ENCODE peak calls at places on chromosomes 11 and 22, in seven cellular contexts. M is HCT116, K is SK-N-SH, S is K562, D is HepG2, J is H1, A is GM12878. L is an unnamed sample.

GRCh38 chr11:124917115-124917637 is 1.9 kb upstream of the HEPN1 start:
- DNase-seq in M (no peak), D (peak; percentile 16), J (no peak), K (no peak), A (no peak), S (no peak), L (no peak)

GRCh38 chr11:73383249-73384126 is 7.3 kb downstream of the RELT start:
- DNase-seq in K (no peak), J (no peak), M (no peak), D (no peak), S (no peak), A (no peak), L (no peak)

GRCh38 chr11:108497317-108498045 is 703 bp downstream of the POGLUT3 start:
- DNase-seq in M (peak; percentile 93), K (peak; percentile 73), D (peak; percentile 89), J (peak; percentile 65), A (peak; percentile 60), S (peak; percentile 73), L (peak; percentile 95)

GRCh38 chr22:32699686-32700085 is 101.8 kb upstream of the TIMP3 start:
- DNase-seq in J (no peak), M (no peak), S (no peak), A (no peak), K (no peak), D (no peak), L (no peak)

GRCh38 chr11:34405079-34405858 is 33.5 kb upstream of the CAT start:
- DNase-seq in D (no peak), M (no peak), A (peak; percentile 16), K (no peak), J (no peak), S (no peak), L (no peak)

GRCh38 chr11:12674571-12674935 is 332 bp downstream of the TEAD1 start:
- DNase-seq in J (no peak), S (no peak), D (no peak), A (no peak), M (no peak), K (peak; percentile 81), L (no peak)

GRCh38 chr11:93908689-93909088 is 58.3 kb upstream of the VSTM5 start:
- DNase-seq in D (no peak), M (no peak), S (no peak), J (no peak), A (no peak), K (no peak), L (peak; percentile 12)

GRCh38 chr22:20582520-20583361 is 75.3 kb downstream of the MED15 start:
- DNase-seq in D (no peak), A (no peak), J (no peak), S (no peak), M (no peak), K (no peak), L (no peak)

GRCh38 chr22:48254311-48254873 is 1491.9 kb downstream of the TBC1D22A start:
- DNase-seq in S (no peak), D (no peak), K (no peak), A (no peak), J (no peak), M (no peak), L (no peak)

GRCh38 chr11:114163830-114164401 is 104.4 kb downstream of the ZBTB16 start:
- DNase-seq in M (no peak), S (no peak), K (no peak), A (no peak), D (no peak), J (no peak), L (no peak)

DNA sequence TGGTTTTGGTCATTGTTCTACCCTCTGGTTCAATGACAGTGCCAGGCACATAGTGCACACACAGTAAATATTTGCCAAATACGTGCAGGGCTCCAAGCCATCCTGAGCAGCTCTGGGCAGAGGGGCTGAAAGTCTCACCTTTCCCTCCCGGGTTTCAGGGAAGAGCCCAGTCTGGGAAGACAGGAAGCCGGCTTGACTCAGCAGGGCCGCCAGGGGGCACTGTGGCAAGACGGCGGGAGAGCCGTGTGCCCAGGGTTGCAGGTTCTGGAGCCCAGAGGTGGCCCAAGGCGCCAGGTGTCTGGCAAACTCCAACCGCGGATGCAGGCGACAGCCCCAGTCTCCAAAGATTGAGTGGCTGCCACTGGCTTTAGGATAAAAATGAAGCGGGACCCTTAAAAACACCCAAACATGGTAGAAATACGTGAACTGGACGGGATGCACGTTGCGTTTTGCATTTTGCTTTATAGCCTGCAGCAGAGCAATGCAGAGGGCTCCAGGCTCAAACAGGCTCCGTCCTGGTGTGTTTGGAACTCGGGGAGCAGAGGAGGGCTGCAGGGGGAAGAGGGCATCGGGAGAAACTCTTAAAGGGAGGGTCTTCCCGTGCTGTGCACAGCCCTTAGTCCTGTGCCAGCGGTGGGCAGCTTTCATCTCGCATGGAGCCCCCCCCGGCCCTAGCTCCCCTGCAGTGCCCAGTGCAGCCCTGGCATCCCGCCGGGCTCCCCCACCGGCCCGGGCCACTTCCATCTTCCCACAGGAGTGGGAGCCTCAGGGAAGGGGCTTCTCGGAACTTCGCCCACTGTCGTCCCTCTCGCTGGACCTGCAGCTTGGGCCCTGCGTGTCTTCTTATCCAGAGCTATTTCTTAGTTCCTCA is 10.7 kb downstream of the KRTAP5-5 start:
- DNase-seq in D (peak; percentile 24), M (no peak), J (peak; percentile 87), A (no peak), K (peak; percentile 86), S (peak; percentile 79), L (peak; percentile 64)
- TF ChIP-seq JUND in D (no peak), M (no peak), J (no peak), A (no peak), K (no peak), S (no peak), L (no peak)

DNA sequence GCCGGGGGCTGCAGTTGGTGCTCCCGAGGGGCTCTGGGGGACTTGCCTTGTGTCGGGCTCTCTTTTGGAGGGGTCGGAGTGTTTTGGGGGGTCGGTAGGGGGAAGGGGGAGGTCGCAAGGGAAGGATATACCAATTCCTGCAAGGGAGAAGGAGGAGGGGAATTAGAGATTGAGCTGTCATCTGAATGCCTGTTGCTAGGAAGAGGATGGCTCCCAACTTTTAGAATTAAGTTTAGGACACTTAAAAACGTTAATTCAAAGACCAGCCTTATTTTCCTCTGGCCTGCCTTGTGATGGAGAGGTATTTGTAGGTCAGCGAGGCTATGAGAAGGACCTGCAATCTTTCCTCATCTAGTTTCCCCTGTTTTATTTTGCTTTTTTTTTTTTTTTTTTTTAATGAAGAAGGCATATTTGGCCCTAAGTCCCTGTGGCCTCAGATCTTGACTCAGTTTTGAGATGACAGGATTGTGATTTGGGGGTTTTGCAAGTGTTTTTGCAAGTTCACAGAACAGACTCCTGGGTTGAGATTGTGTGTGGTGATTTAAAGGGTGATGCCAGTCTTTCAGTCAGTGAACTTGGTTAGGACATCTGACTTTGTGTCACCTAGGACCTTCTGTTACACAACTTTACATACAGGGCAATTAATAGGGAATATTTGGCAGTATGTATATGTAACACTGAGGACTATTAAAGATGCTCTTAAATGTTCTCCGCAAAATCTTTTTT is 664 bp downstream of the TMEM135 start:
- DNase-seq in J (no peak), K (peak; percentile 12), S (no peak), D (no peak), A (no peak), M (no peak), L (peak; percentile 22)
- TF ChIP-seq JUND in J (no peak), K (no peak), S (no peak), D (no peak), A (no peak), M (no peak), L (no peak)

DNA sequence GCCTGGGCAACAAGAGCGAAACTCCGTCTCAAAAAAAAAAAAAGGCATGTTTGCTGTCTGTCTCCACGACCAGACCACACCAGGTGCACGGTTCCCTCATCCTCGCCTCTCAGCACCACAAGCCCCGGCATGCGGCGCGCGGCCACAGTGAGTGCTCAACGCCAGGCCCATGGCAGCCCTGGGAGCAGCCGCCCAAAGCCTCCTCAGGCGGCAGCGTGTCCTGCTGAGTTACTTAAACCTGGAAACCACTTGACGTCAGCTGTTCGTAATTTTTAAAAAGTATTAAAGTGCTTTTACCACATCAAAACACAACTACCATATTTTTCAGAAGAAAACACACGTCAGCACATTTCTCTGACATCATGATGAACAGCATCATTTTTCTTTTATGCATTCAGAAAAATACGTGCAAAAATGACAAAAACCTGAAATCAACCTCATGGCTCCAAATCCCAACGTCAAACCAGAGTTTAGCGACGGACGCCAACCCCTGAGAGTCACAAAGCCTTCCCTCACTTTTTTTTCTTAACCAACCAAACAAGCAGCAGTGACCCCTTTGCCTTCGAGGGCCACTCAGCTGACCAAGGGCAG is 2.1 kb downstream of the DEAF1 start:
- DNase-seq in S (no peak), M (no peak), K (no peak), J (no peak), D (no peak), A (peak; percentile 8), L (no peak)
- TF ChIP-seq JUND in S (no peak), M (no peak), K (no peak), J (no peak), D (no peak), A (no peak), L (no peak)

DNA sequence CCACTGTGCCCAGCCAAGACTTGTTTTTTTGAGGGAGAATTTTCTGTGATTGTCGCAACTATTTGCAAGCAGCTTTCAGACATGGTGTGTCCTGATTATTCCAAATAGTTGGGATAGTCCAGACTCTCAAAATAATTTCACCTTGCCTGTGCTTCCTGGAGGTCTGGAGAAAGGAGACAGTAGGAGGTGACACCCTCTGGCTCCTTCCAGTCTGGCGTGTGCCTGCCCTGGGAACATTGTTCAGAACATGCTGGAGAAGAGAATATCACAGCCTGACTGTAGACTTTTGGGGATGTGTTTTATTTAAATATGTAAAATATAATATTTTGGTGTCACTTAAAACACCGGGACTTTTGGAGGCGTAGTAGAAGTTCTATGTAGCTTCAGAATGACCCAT is 14.9 kb downstream of the ZNRF3 start:
- DNase-seq in J (no peak), K (no peak), D (no peak), S (no peak), A (no peak), M (no peak), L (no peak)
- TF ChIP-seq JUND in J (no peak), K (no peak), D (no peak), S (no peak), A (no peak), M (no peak), L (no peak)

GRCh38 chr22:28429711-28430110 is 249.9 kb downstream of the TTC28 start:
- DNase-seq in M (no peak), A (no peak), K (no peak), D (no peak), J (no peak), S (no peak), L (no peak)

GRCh38 chr22:28430656-28431055 is 249.0 kb downstream of the TTC28 start:
- DNase-seq in D (no peak), S (no peak), M (no peak), K (no peak), J (no peak), A (no peak), L (no peak)

GRCh38 chr22:28424427-28425080 is 255.1 kb downstream of the TTC28 start:
- DNase-seq in S (no peak), M (no peak), J (no peak), D (peak; percentile 82), K (peak; percentile 39), A (no peak), L (peak; percentile 30)

GRCh38 chr22:28425211-28425610 is 254.4 kb downstream of the TTC28 start:
- DNase-seq in A (no peak), M (no peak), D (no peak), S (no peak), K (no peak), J (no peak), L (no peak)

GRCh38 chr22:28426346-28427132 is 253.1 kb downstream of the TTC28 start:
- DNase-seq in J (no peak), S (no peak), K (no peak), A (no peak), D (peak; percentile 15), M (no peak), L (no peak)
- TF ChIP-seq JUND in J (no peak), S (no peak), K (peak; percentile 30), A (no peak), D (no peak), M (no peak), L (no peak)

L was measured in T47D.